ENCODE peak calls at places on chromosomes 12 and 14, in six cellular contexts. N is stomach, L is prostate gland, E is upper lobe of left lung, P is HCT116, O is HL-60. W is an unnamed sample.

GRCh38 chr12:26723379-26724308 is 109.3 kb downstream of the ITPR2 start:
- DNase-seq in L (peak), N (no peak), E (no peak), P (no peak), O (no peak), W (peak)

GRCh38 chr14:23351681-23352505 is 794 bp downstream of the SLC22A17 start:
- DNase-seq in E (no peak), P (no peak), L (no peak), O (no peak), N (no peak), W (no peak)

GRCh38 chr12:18907793-18908580 is 170.1 kb downstream of the CAPZA3 start:
- DNase-seq in L (no peak), N (no peak), O (no peak), E (no peak), P (no peak), W (no peak)

GRCh38 chr12:6921996-6922935 is 5.5 kb upstream of the ATN1 start:
- DNase-seq in P (no peak), O (peak), E (no peak), N (no peak), L (no peak), W (no peak)

GRCh38 chr14:72476657-72477499 is 417.0 kb downstream of the DPF3 start:
- DNase-seq in L (no peak), O (peak), N (no peak), E (peak), P (peak), W (no peak)

GRCh38 chr12:2858944-2859352 is 2.1 kb upstream of the TEX52 start:
- DNase-seq in E (no peak), L (no peak), P (no peak), O (no peak), N (no peak), W (no peak)

GRCh38 chr14:30064454-30064853 is 136.8 kb upstream of the PRKD1 start:
- DNase-seq in P (no peak), N (no peak), E (no peak), L (no peak), O (no peak), W (no peak)

GRCh38 chr12:70255311-70255710 is 12.1 kb downstream of the CNOT2 start:
- DNase-seq in L (no peak), N (no peak), O (no peak), P (no peak), E (no peak), W (no peak)

GRCh38 chr14:78240567-78240966 is 70.4 kb downstream of the NRXN3 start:
- DNase-seq in O (no peak), N (no peak), L (no peak), E (no peak), P (no peak), W (no peak)

GRCh38 chr12:116538682-116539264 is 20.4 kb upstream of the MAP1LC3B2 start:
- DNase-seq in N (no peak), P (no peak), O (no peak), E (no peak), L (no peak), W (no peak)

GRCh38 chr14:36928432-36928831 is 244.0 kb downstream of the SLC25A21 start:
- DNase-seq in O (no peak), P (no peak), L (no peak), N (no peak), E (no peak), W (no peak)

GRCh38 chr14:20978687-20979086 is 11.1 kb upstream of the METTL17 start:
- DNase-seq in P (no peak), O (no peak), N (no peak), L (peak), E (no peak), W (no peak)

GRCh38 chr14:51382506-51382905 is 142.5 kb downstream of the TMX1 start:
- DNase-seq in E (peak), L (peak), O (no peak), N (no peak), P (no peak), W (peak)

GRCh38 chr14:72788972-72789728 is 104.8 kb downstream of the DPF3 start:
- DNase-seq in O (no peak), N (no peak), E (no peak), L (no peak), P (no peak), W (no peak)

GRCh38 chr12:45637706-45638105 is 91.8 kb upstream of the ARID2 start:
- DNase-seq in P (no peak), L (no peak), E (no peak), N (no peak), O (no peak), W (no peak)

GRCh38 chr14:34874386-34875030 is 652 bp downstream of the BAZ1A start:
- DNase-seq in E (peak), P (no peak), O (peak), L (peak), N (peak), W (peak)

GRCh38 chr12:66674495-66675122 is 4.3 kb downstream of the GRIP1 start:
- DNase-seq in E (no peak), O (no peak), L (no peak), P (no peak), N (no peak), W (no peak)

GRCh38 chr14:37721976-37722659 is 126.7 kb downstream of the TTC6 start:
- DNase-seq in N (no peak), E (no peak), L (no peak), O (no peak), P (no peak), W (no peak)

GRCh38 chr12:62726471-62726980 is 208.4 kb downstream of the PPM1H start:
- DNase-seq in E (no peak), P (no peak), L (no peak), O (no peak), N (no peak), W (no peak)

GRCh38 chr12:107318554-107318803 is 225.1 kb upstream of the CRY1 start:
- DNase-seq in O (no peak), P (no peak), L (no peak), N (no peak), E (no peak), W (no peak)

GRCh38 chr12:109795023-109795422 is 38.2 kb downstream of the TRPV4 start:
- DNase-seq in E (no peak), L (no peak), P (no peak), N (no peak), O (no peak), W (no peak)

GRCh38 chr12:2879853-2880252 is 2.8 kb downstream of the RHNO1 start:
- DNase-seq in O (no peak), P (no peak), N (no peak), E (no peak), L (no peak), W (no peak)

GRCh38 chr12:96489392-96490056 is at the start of gene CFAP54:
- DNase-seq in L (peak), E (peak), O (peak), N (peak), P (peak), W (peak)

GRCh38 chr12:71162832-71163711 is 5.3 kb upstream of the TSPAN8 start:
- DNase-seq in N (peak), L (peak), E (no peak), O (no peak), P (no peak), W (no peak)

GRCh38 chr12:10362828-10363664 is 26.8 kb downstream of the KLRK1 start:
- DNase-seq in E (no peak), P (no peak), N (no peak), O (no peak), L (no peak), W (no peak)

GRCh38 chr12:2613674-2614073 is 181.1 kb upstream of the FKBP4 start:
- DNase-seq in O (no peak), N (no peak), E (no peak), L (no peak), P (peak), W (no peak)

GRCh38 chr12:6039894-6040601 is 84.4 kb downstream of the VWF start:
- DNase-seq in P (peak), E (peak), N (peak), L (peak), O (peak), W (no peak)

GRCh38 chr14:65824285-65824977 is 411.9 kb downstream of the FUT8 start:
- DNase-seq in P (peak), L (peak), O (peak), N (peak), E (peak), W (no peak)

GRCh38 chr14:56888274-56888673 is 78.0 kb upstream of the OTX2 start:
- DNase-seq in N (no peak), P (no peak), L (no peak), O (no peak), E (no peak), W (no peak)

GRCh38 chr14:71405676-71406075 is 498.4 kb downstream of the PCNX1 start:
- DNase-seq in L (no peak), O (no peak), E (no peak), N (no peak), P (no peak), W (no peak)

GRCh38 chr14:75234173-75234855 is 44.3 kb upstream of the FOS start:
- DNase-seq in O (no peak), P (peak), E (peak), N (no peak), L (no peak), W (no peak)

GRCh38 chr14:21680072-21680471 is 6.5 kb upstream of the OR4E1 start:
- DNase-seq in O (no peak), P (no peak), E (no peak), L (no peak), N (no peak), W (no peak)

GRCh38 chr14:99432491-99432890 is 48.2 kb downstream of the SETD3 start:
- DNase-seq in O (no peak), N (no peak), P (no peak), E (no peak), L (no peak), W (no peak)

GRCh38 chr12:124321556-124322270 is 26.8 kb downstream of the RFLNA start:
- DNase-seq in L (no peak), N (no peak), O (no peak), E (no peak), P (no peak), W (no peak)

GRCh38 chr12:120234643-120235368 is 30.7 kb downstream of the PXN start:
- DNase-seq in O (no peak), N (peak), E (peak), P (peak), L (peak), W (peak)
- TF ChIP-seq POLR2AphosphoS5 in O (no peak), N (peak), E (peak), P (peak), L (peak), W (peak)

GRCh38 chr14:93047661-93048060 is 68.1 kb downstream of the ITPK1 start:
- DNase-seq in O (no peak), L (no peak), E (no peak), P (no peak), N (no peak), W (no peak)

GRCh38 chr14:93047187-93047586 is 68.5 kb downstream of the ITPK1 start:
- DNase-seq in O (no peak), L (no peak), N (no peak), P (no peak), E (no peak), W (no peak)

GRCh38 chr14:93045965-93046695 is 69.6 kb downstream of the ITPK1 start:
- DNase-seq in N (no peak), P (peak), L (no peak), E (no peak), O (no peak), W (no peak)

GRCh38 chr14:93045211-93045674 is 70.5 kb downstream of the ITPK1 start:
- DNase-seq in O (no peak), E (no peak), L (no peak), N (no peak), P (no peak), W (no peak)

GRCh38 chr14:93046696-93047050 is 69.1 kb downstream of the ITPK1 start:
- DNase-seq in N (no peak), O (no peak), E (no peak), P (no peak), L (no peak), W (no peak)
- H3K27ac ChIP-seq in N (peak), O (no peak), E (no peak), P (no peak), L (no peak), W (no peak)

DNA sequence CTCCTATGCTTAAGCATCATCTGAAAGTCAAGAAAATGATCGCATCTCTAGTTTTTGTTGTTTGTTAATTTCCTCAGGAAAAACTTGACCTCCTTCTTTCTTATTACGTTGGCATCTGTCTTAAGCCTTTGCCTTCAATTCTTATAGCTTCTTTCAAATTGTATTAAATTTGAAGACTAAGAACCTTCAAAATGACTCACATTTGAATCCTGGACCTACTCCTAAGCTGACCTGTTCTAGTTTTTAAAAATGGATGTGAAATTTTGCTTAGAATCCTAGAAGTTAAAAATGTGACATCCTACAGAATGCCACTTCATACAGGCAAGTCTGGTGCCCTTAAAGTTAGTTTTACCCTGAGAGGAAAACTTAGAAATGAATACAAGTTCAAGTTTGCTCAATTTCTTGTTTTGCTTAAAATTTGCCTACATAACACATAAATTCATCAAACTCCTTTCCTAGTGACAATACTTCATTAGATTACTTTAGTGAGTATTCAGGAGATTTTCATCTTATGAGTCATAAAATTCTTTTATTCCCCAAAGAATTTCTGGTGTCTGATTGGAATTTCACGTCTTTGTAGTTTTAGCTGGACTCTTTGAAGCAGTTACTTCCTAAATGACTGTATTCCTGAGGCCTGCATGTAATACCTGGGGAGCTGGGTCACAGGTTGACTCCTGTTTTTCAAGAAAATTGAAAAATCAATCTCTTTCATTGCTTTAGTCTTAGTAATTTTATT is 152.3 kb downstream of the MSRB3 start:
- DNase-seq in L (no peak), N (no peak), E (no peak), P (peak), O (no peak), W (no peak)
- TF ChIP-seq POLR2AphosphoS5 in L (no peak), N (no peak), E (no peak), P (peak), O (no peak), W (no peak)

GRCh38 chr14:70289138-70289537 is 70.3 kb downstream of the COX16 start:
- DNase-seq in P (no peak), N (no peak), E (no peak), O (peak), L (no peak), W (no peak)
- H3K27ac ChIP-seq in P (no peak), N (no peak), E (no peak), O (no peak), L (no peak), W (no peak)

GRCh38 chr12:51910691-51911090 is 3.4 kb downstream of the ACVRL1 start:
- DNase-seq in O (no peak), L (no peak), N (no peak), E (no peak), P (no peak), W (no peak)
- TF ChIP-seq POLR2AphosphoS5 in O (no peak), L (no peak), N (no peak), E (no peak), P (no peak), W (no peak)